ENCODE peak calls at places on chromosomes 11 and 22, in five cellular contexts. N, B, L, E and W are unnamed samples.

GRCh38 chr11:2519879-2520735 is 75.3 kb downstream of the KCNQ1 start:
- DNase-seq in N (no peak), L (no peak), E (no peak), B (peak), W (no peak)

GRCh38 chr11:81394324-81394723 is 1339.3 kb downstream of the FAM181B start:
- DNase-seq in N (no peak), B (no peak), E (no peak), L (no peak), W (no peak)

GRCh38 chr11:110251837-110252236 is 44.6 kb downstream of the RDX start:
- DNase-seq in E (peak), L (peak), N (no peak), B (no peak), W (no peak)

GRCh38 chr11:20840341-20840740 is 171.0 kb downstream of the NELL1 start:
- DNase-seq in E (no peak), B (no peak), L (no peak), N (no peak), W (no peak)

GRCh38 chr22:29195118-29195963 is 10.4 kb upstream of the EMID1 start:
- DNase-seq in B (no peak), L (no peak), N (no peak), E (no peak), W (no peak)

GRCh38 chr11:31959711-31960110 is 131.2 kb upstream of the RCN1 start:
- DNase-seq in L (peak), N (no peak), B (no peak), E (peak), W (no peak)

GRCh38 chr11:113447621-113448310 is 27.4 kb downstream of the DRD2 start:
- DNase-seq in B (no peak), N (no peak), L (peak), E (peak), W (no peak)

GRCh38 chr11:3905080-3905953 is 49.9 kb downstream of the STIM1 start:
- DNase-seq in B (peak), L (peak), E (peak), N (peak), W (peak)

GRCh38 chr22:20121856-20122415 is 4.9 kb upstream of the TRMT2A start:
- DNase-seq in B (no peak), E (no peak), N (no peak), L (no peak), W (no peak)

GRCh38 chr22:35506259-35506570 is 34.4 kb upstream of the RASD2 start:
- DNase-seq in N (no peak), E (no peak), B (no peak), L (no peak), W (no peak)

GRCh38 chr11:62033191-62034044 is 66.0 kb upstream of the FTH1 start:
- DNase-seq in B (no peak), N (no peak), L (peak), E (no peak), W (no peak)

GRCh38 chr11:65586676-65587075 is 8.9 kb downstream of the KCNK7 start:
- DNase-seq in N (no peak), E (peak), B (no peak), L (no peak), W (no peak)

GRCh38 chr11:96162816-96163499 is 180.0 kb downstream of the MAML2 start:
- DNase-seq in B (no peak), N (no peak), E (peak), L (no peak), W (no peak)

GRCh38 chr22:46362221-46362933 is 26.9 kb downstream of the TRMU start:
- DNase-seq in L (no peak), B (peak), N (no peak), E (no peak), W (no peak)

GRCh38 chr22:39135092-39135896 is 17.2 kb downstream of the CBX7 start:
- DNase-seq in L (peak), B (no peak), N (no peak), E (peak), W (peak)

GRCh38 chr11:88158081-88158480 is 17.2 kb downstream of the RAB38 start:
- DNase-seq in E (peak), N (no peak), L (no peak), B (no peak), W (no peak)

GRCh38 chr11:289145-289705 is 299 bp downstream of the PGGHG start:
- DNase-seq in L (no peak), B (no peak), N (no peak), E (no peak), W (no peak)

GRCh38 chr11:130022799-130023198 is 20.2 kb upstream of the PRDM10 start:
- DNase-seq in N (no peak), E (no peak), B (no peak), L (no peak), W (no peak)

GRCh38 chr11:96054870-96055705 is 131.2 kb upstream of the MTMR2 start:
- DNase-seq in N (no peak), E (peak), L (peak), B (no peak), W (no peak)

GRCh38 chr11:61353109-61354067 is 8.3 kb downstream of the CYB561A3 start:
- DNase-seq in L (no peak), N (no peak), B (peak), E (no peak), W (no peak)

GRCh38 chr11:4388221-4388620 is 5.3 kb downstream of the TRIM21 start:
- DNase-seq in L (no peak), N (no peak), B (no peak), E (no peak), W (no peak)

GRCh38 chr11:12599408-12600143 is 74.6 kb upstream of the TEAD1 start:
- DNase-seq in B (no peak), N (no peak), E (no peak), L (peak), W (peak)

GRCh38 chr11:69950120-69950519 is 128.0 kb upstream of the ANO1 start:
- DNase-seq in L (no peak), E (peak), B (no peak), N (no peak), W (peak)

GRCh38 chr11:70389191-70389590 is 9.1 kb upstream of the CTTN start:
- DNase-seq in L (no peak), E (no peak), N (no peak), B (no peak), W (no peak)

GRCh38 chr11:110526323-110526722 is 96.6 kb downstream of the FDX1 start:
- DNase-seq in B (no peak), N (no peak), L (no peak), E (no peak), W (no peak)

GRCh38 chr11:75762885-75763284 is 5.7 kb upstream of the DGAT2 start:
- DNase-seq in E (peak), N (no peak), L (no peak), B (no peak), W (no peak)

GRCh38 chr11:71442880-71443279 is 5.3 kb downstream of the DHCR7 start:
- DNase-seq in N (no peak), B (no peak), L (no peak), E (no peak), W (no peak)

GRCh38 chr11:6655020-6655789 is 404 bp downstream of the DCHS1 start:
- DNase-seq in B (no peak), L (no peak), N (no peak), E (peak), W (no peak)

GRCh38 chr11:11422291-11423128 is 69.5 kb upstream of the CSNK2A3 start:
- DNase-seq in E (no peak), L (no peak), B (no peak), N (no peak), W (no peak)

GRCh38 chr11:102757823-102758549 is 22.4 kb downstream of the MMP10 start:
- DNase-seq in B (no peak), L (no peak), E (peak), N (no peak), W (no peak)